ENCODE peak calls at places on chromosomes 7 and 10, in seven cellular contexts. T, G, S, D, K, I and R are unnamed samples.

GRCh38 chr7:93569189-93569588 is 5.3 kb downstream of the CALCR start:
- DNase-seq in T (no peak), K (no peak), D (no peak), G (no peak), I (no peak), S (no peak), R (no peak)

GRCh38 chr7:140390466-140391190 is 7.7 kb downstream of the SLC37A3 start:
- DNase-seq in K (no peak), D (no peak), G (no peak), I (no peak), S (no peak), T (no peak), R (no peak)

GRCh38 chr10:30063098-30063497 is 3.7 kb upstream of the JCAD start:
- DNase-seq in K (no peak), I (no peak), T (no peak), S (no peak), G (no peak), D (no peak), R (no peak)

GRCh38 chr7:85554294-85554877 is 367.5 kb upstream of the SEMA3D start:
- DNase-seq in K (no peak), S (no peak), I (no peak), D (peak), G (peak), T (peak), R (peak)

GRCh38 chr7:45920543-45921380 is at the start of gene IGFBP3:
- DNase-seq in S (peak), I (no peak), G (peak), K (no peak), T (peak), D (no peak), R (no peak)

GRCh38 chr7:29915481-29916215 is 74.0 kb downstream of the SCRN1 start:
- DNase-seq in G (no peak), I (no peak), T (no peak), S (no peak), K (no peak), D (no peak), R (no peak)

GRCh38 chr10:106528702-106529101 is 635.8 kb downstream of the SORCS1 start:
- DNase-seq in D (no peak), S (no peak), G (no peak), T (no peak), I (no peak), K (no peak), R (no peak)

GRCh38 chr7:18693401-18693800 is 197.9 kb downstream of the HDAC9 start:
- DNase-seq in D (peak), T (peak), G (no peak), I (no peak), S (no peak), K (no peak), R (no peak)

GRCh38 chr7:5043661-5044060 is 2.0 kb upstream of the RBAK start:
- DNase-seq in I (no peak), D (no peak), T (no peak), G (no peak), K (no peak), S (no peak), R (no peak)

GRCh38 chr7:81624650-81625310 is 145.1 kb downstream of the HGF start:
- DNase-seq in D (no peak), I (no peak), S (no peak), T (peak), G (no peak), K (no peak), R (no peak)

GRCh38 chr7:135808206-135808605 is 59.6 kb upstream of the FAM180A start:
- DNase-seq in S (no peak), D (peak), T (no peak), G (no peak), K (no peak), I (no peak), R (no peak)

GRCh38 chr10:4215485-4215884 is 430.5 kb upstream of the KLF6 start:
- DNase-seq in I (no peak), K (no peak), G (no peak), T (no peak), D (no peak), S (no peak), R (no peak)

GRCh38 chr10:4219901-4220300 is 434.9 kb upstream of the KLF6 start:
- DNase-seq in D (no peak), T (no peak), K (no peak), G (no peak), I (no peak), S (no peak), R (no peak)

GRCh38 chr10:4217187-4217586 is 432.2 kb upstream of the KLF6 start:
- DNase-seq in G (no peak), K (peak), T (no peak), D (no peak), I (no peak), S (no peak), R (no peak)

GRCh38 chr10:4215963-4216575 is 431.1 kb upstream of the KLF6 start:
- DNase-seq in G (no peak), S (no peak), I (no peak), T (no peak), D (no peak), K (no peak), R (no peak)

DNA sequence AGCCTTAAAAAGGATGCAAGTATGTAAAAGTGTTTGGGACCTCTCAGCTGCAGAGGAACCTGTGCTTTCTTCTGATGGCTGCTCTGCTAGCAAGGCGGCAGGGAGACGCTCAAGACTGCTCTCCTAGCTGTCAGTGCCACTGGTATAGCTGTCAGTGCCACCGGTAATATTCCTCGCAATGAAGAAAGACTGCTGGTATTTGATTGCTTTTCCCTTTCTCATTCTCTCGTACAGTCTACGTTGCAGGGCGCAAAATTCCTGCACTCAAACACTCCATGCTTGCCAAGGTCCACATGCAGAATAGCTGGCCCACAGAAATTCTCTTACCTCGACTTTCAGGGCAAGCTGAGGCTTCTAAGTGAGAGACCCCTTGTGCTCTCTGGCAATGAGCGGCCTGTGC is 432.6 kb upstream of the KLF6 start:
- DNase-seq in S (no peak), D (no peak), G (no peak), I (no peak), T (no peak), K (peak), R (no peak)
- TF ChIP-seq EP300 in S (no peak), D (no peak), G (no peak), I (no peak), T (no peak), K (no peak), R (no peak)

DNA sequence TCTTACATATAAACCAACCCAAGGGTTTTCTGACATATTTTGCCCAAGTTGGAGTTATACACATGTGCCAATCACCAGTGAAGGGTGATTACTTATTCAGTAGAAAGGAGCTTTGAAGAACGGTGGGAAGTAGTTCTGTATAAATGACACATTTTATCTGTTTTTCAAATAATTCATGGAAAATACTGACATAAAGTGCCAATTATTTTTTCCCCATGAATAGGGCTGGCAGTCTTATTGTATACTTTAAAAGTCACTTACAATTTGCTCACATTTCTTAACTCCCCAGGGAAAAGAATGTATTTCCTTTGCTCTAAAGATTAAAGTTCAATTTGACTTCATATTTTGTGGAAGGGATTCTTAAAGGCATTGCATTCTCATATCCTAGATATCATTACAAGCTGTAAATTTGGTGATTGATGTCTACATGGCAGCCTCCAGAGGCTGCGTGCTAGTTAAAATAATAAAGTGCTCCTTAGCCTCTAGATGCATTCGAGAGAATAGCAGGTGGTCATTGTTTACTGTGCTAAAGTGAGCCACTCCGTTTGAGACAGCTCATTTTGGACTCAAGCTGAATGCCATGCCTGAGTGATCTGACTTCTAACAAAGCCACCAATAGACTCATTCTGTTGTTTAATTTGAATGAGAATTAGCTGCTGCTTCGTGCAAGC is 148.8 kb upstream of the NRP1 start:
- DNase-seq in K (no peak), D (no peak), G (no peak), S (no peak), T (no peak), I (no peak), R (no peak)
- TF ChIP-seq EP300 in K (no peak), D (no peak), G (no peak), S (no peak), T (no peak), I (no peak), R (no peak)

GRCh38 chr7:39948932-39949928 is 826 bp upstream of the CDK13 start:
- DNase-seq in D (peak), T (peak), G (peak), K (peak), I (peak), S (peak), R (peak)
- TF ChIP-seq EP300 in D (peak), T (no peak), G (no peak), K (no peak), I (no peak), S (no peak), R (peak)

DNA sequence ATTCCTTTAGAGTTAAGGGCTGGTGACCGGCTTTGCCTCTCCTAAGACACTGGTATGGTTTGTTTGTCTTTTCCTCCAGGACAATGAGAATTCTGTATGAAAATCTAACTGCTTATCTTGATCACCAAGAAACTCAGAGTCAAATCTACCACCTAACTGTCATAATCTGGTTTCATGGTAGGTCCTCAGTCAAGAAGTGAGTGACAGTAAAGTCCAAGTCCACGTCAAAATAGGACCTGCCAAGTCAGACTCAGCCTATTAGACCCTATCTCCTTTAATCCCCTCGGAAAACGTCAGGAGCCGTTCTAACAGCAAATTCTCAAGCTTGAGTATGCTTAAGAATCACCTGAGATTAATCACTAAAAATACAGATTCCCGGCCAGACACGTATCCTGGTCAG is 37.4 kb downstream of the C7orf33 start:
- DNase-seq in I (no peak), T (no peak), K (no peak), G (no peak), D (no peak), S (no peak), R (no peak)
- TF ChIP-seq EP300 in I (no peak), T (no peak), K (no peak), G (no peak), D (no peak), S (no peak), R (no peak)

DNA sequence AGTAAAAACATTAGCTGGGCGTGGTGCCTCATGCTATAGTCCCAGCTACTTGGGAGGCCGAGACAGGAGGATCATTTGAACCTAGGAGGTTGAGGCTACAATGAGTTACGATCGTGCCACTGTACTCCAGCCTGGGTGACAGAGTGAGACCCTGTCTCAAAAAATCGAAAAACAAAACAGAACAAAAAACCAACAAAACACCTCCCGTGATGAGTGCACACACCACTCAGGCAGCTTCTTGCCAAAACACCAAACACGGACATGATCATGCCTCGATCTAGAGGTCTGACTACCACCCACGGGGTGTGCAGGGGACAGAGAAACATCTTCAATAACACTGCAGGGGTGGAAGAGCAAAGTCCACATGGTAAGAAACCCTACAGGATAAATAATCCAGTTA is 44.4 kb downstream of the AMZ1 start:
- DNase-seq in S (peak), G (no peak), T (no peak), D (no peak), K (no peak), I (peak), R (no peak)
- TF ChIP-seq EP300 in S (no peak), G (no peak), T (no peak), D (no peak), K (no peak), I (no peak), R (no peak)

GRCh38 chr10:113872139-113873030 is 17.9 kb downstream of the NHLRC2 start:
- DNase-seq in I (no peak), G (no peak), K (no peak), D (no peak), T (no peak), S (no peak), R (no peak)

GRCh38 chr10:113865896-113866295 is 11.4 kb downstream of the NHLRC2 start:
- DNase-seq in I (no peak), D (no peak), K (no peak), T (no peak), S (no peak), G (no peak), R (no peak)

GRCh38 chr10:113867904-113868303 is 13.4 kb downstream of the NHLRC2 start:
- DNase-seq in D (no peak), K (no peak), S (no peak), I (no peak), G (no peak), T (no peak), R (no peak)

GRCh38 chr10:113866551-113867394 is 12.3 kb downstream of the NHLRC2 start:
- DNase-seq in K (no peak), G (no peak), D (no peak), S (no peak), I (no peak), T (no peak), R (peak)

DNA sequence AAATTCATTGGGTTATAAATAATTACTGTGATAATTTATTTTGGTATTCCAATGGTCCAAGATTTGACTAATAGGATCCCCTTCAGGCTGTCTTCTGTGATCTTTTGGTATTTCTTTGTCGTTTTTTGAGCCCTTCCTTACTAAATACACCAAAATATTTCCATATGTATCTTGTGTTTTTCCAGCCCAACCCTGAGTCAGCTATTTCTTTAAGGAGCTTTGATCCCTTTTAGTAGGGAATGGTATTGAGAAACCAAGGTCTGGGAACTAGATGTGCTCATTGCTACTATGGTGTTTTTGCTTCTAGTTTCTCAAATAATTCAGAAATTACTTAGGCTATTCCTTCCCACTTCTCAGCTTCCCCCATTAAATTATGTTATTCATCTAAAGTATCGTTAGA is 15.3 kb downstream of the NHLRC2 start:
- DNase-seq in K (no peak), I (no peak), D (no peak), T (no peak), S (no peak), G (no peak), R (no peak)
- TF ChIP-seq EP300 in K (no peak), I (no peak), D (no peak), T (no peak), S (no peak), G (no peak), R (no peak)

GRCh38 chr7:97119747-97120146 is 2.2 kb downstream of the SDHAF3 start:
- DNase-seq in I (no peak), K (no peak), G (no peak), T (no peak), S (no peak), D (no peak), R (peak)
- TF ChIP-seq EP300 in I (no peak), K (no peak), G (no peak), T (no peak), S (no peak), D (no peak), R (no peak)